ENCODE peak calls at places on chromosomes 3 and 15, in nine cellular contexts. Q is GM23248; E is NCI-H1092; O is stimulated activated CD8-positive, alpha-beta memory T cell treated with anti-CD3 and anti-CD28 coated beads, Interleukin-2, amount 100 ng/mL, for 48 hours; B is 8988T; R is H7; Z is activated T-helper 1 cell treated with Interleukin-2 at 50 U/mL for 16 hours; N is cardiac muscle cell; M is endothelial cell of umbilical vein. A is an unnamed sample.

GRCh38 chr3:99471353-99472323 is 166.8 kb upstream of the COL8A1 start:
- DNase-seq in M (no peak), E (no peak), Q (peak; percentile 32), B (no peak), Z (no peak), N (no peak), O (no peak), R (no peak), A (no peak)

GRCh38 chr15:67043939-67044771 is 21.2 kb upstream of the SMAD3 start:
- DNase-seq in R (peak; percentile 61), B (no peak), M (peak; percentile 45), Z (no peak), N (peak; percentile 68), E (no peak), Q (peak; percentile 87), O (no peak), A (no peak)

GRCh38 chr3:55235416-55235815 is 251.7 kb downstream of the WNT5A start:
- DNase-seq in E (no peak), Q (no peak), Z (no peak), N (no peak), R (no peak), B (no peak), O (no peak), M (no peak), A (no peak)

GRCh38 chr3:104080228-104080627 is 1286.5 kb upstream of the ALCAM start:
- DNase-seq in R (no peak), Q (no peak), Z (no peak), N (no peak), O (no peak), B (no peak), M (no peak), E (no peak), A (no peak)

GRCh38 chr3:39849992-39850706 is 40.7 kb downstream of the MYRIP start:
- DNase-seq in N (no peak), R (no peak), O (no peak), Q (no peak), M (no peak), Z (no peak), B (no peak), E (peak; percentile 18), A (peak; percentile 4)

GRCh38 chr3:35932995-35933394 is 293.7 kb downstream of the ARPP21 start:
- DNase-seq in Q (peak; percentile 72), R (no peak), M (peak; percentile 99), Z (no peak), B (no peak), O (no peak), E (no peak), N (peak; percentile 21), A (peak; percentile 39)

GRCh38 chr3:99315896-99316295 is 322.5 kb upstream of the COL8A1 start:
- DNase-seq in Q (peak; percentile 68), Z (no peak), O (no peak), N (no peak), R (no peak), B (no peak), E (no peak), M (no peak), A (no peak)

GRCh38 chr15:93985173-93985572 is 246.2 kb upstream of the MCTP2 start:
- DNase-seq in M (no peak), R (no peak), N (no peak), Q (no peak), Z (no peak), E (no peak), O (no peak), B (no peak), A (no peak)

GRCh38 chr3:181711325-181712135 is at the start of gene SOX2:
- DNase-seq in B (peak; percentile 95), N (peak; percentile 86), R (peak; percentile 99), Z (no peak), O (peak; percentile 21), Q (peak; percentile 55), E (peak; percentile 62), M (peak; percentile 87), A (peak; percentile 42)

GRCh38 chr3:40299721-40300335 is 9.7 kb upstream of the EIF1B start:
- DNase-seq in E (no peak), N (no peak), O (no peak), R (no peak), Z (no peak), M (peak; percentile 58), B (no peak), Q (peak; percentile 82), A (peak; percentile 82)

GRCh38 chr3:46508850-46509591 is 11.2 kb downstream of the RTP3 start:
- DNase-seq in M (no peak), N (no peak), O (no peak), E (no peak), Q (no peak), R (no peak), B (no peak), Z (no peak), A (no peak)

GRCh38 chr3:64267774-64268604 is 42.7 kb upstream of the PRICKLE2 start:
- DNase-seq in Z (no peak), B (no peak), M (peak; percentile 11), N (peak; percentile 79), E (no peak), O (no peak), Q (peak; percentile 88), R (peak; percentile 84), A (no peak)

GRCh38 chr3:23592961-23593931 is 212.5 kb upstream of the UBE2E1 start:
- DNase-seq in O (no peak), M (no peak), E (no peak), N (no peak), B (no peak), R (no peak), Q (no peak), Z (no peak), A (no peak)

GRCh38 chr3:71189480-71189879 is 394.0 kb downstream of the FOXP1 start:
- DNase-seq in Q (peak; percentile 31), N (no peak), R (no peak), E (no peak), B (no peak), M (no peak), Z (no peak), O (no peak), A (no peak)

GRCh38 chr3:162936706-162937105 is 1440.1 kb downstream of the OTOL1 start:
- DNase-seq in Z (no peak), O (no peak), R (no peak), M (no peak), Q (no peak), E (no peak), B (no peak), N (no peak), A (no peak)

GRCh38 chr3:187150599-187150998 is 11.3 kb upstream of the RPL39L start:
- DNase-seq in E (no peak), R (no peak), B (no peak), Z (peak; percentile 46), N (no peak), Q (no peak), O (no peak), M (peak; percentile 16), A (peak; percentile 58)

GRCh38 chr3:154095832-154096421 is 25.3 kb upstream of the ARHGEF26 start:
- DNase-seq in R (no peak), M (peak; percentile 42), E (no peak), N (no peak), Z (no peak), B (no peak), O (no peak), Q (peak; percentile 53), A (no peak)

GRCh38 chr3:150077581-150078247 is 107.0 kb upstream of the PFN2 start:
- DNase-seq in B (no peak), O (no peak), N (no peak), M (no peak), E (no peak), Q (peak; percentile 52), Z (no peak), R (no peak), A (no peak)

GRCh38 chr15:74613089-74613952 is 2.3 kb upstream of the CLK3 start:
- DNase-seq in B (no peak), M (no peak), N (no peak), E (no peak), Q (peak; percentile 49), O (no peak), Z (no peak), R (no peak), A (no peak)

GRCh38 chr15:68885070-68885469 is 45.3 kb upstream of the SPESP1 start:
- DNase-seq in E (no peak), O (no peak), Z (no peak), B (no peak), R (peak; percentile 48), N (no peak), Q (peak; percentile 67), M (no peak), A (no peak)